ENCODE peak calls at places on chromosomes 1 and 21, in six cellular contexts. V is fibroblast of the aortic adventitia, R is epithelial cell of esophagus, I is lower leg skin, U is mammary epithelial cell, S is stomach. Z is an unnamed sample.

GRCh38 chr1:228852015-228852414 is 116.7 kb downstream of the RHOU start:
- DNase-seq in S (no peak), R (no peak), U (no peak), I (peak), V (no peak), Z (no peak)

GRCh38 chr1:235067396-235068154 is 61.1 kb downstream of the TOMM20 start:
- DNase-seq in S (peak), U (peak), R (peak), I (peak), V (peak), Z (peak)

GRCh38 chr1:218476385-218476784 is 131.2 kb downstream of the TGFB2 start:
- DNase-seq in S (no peak), U (peak), I (no peak), V (peak), R (peak), Z (no peak)

GRCh38 chr1:197811769-197812168 is 36.5 kb upstream of the DENND1B start:
- DNase-seq in S (no peak), U (no peak), R (peak), V (no peak), I (no peak), Z (no peak)

GRCh38 chr1:241413386-241413785 is 56.4 kb upstream of the RGS7 start:
- DNase-seq in U (peak), V (peak), S (no peak), I (no peak), R (peak), Z (no peak)

GRCh38 chr1:28148880-28149195 is 27.7 kb downstream of the PTAFR start:
- DNase-seq in S (no peak), V (no peak), U (no peak), I (no peak), R (no peak), Z (no peak)

GRCh38 chr1:110746644-110747259 is 72.0 kb upstream of the KCNA3 start:
- DNase-seq in V (peak), I (no peak), U (peak), R (peak), S (no peak), Z (peak)

GRCh38 chr1:183632964-183633363 is 2.6 kb downstream of the ARPC5 start:
- DNase-seq in S (no peak), U (no peak), V (no peak), I (no peak), R (no peak), Z (no peak)

GRCh38 chr21:45845063-45845789 is 136.3 kb upstream of the COL6A1 start:
- DNase-seq in R (no peak), S (peak), U (no peak), I (peak), V (no peak), Z (no peak)

GRCh38 chr1:245800901-245801605 is 646.3 kb downstream of the KIF26B start:
- DNase-seq in S (no peak), R (no peak), U (no peak), I (no peak), V (no peak), Z (no peak)

GRCh38 chr21:35273331-35273730 is 224.2 kb upstream of the RUNX1 start:
- DNase-seq in U (no peak), R (peak), S (peak), V (no peak), I (no peak), Z (no peak)

GRCh38 chr1:29708381-29708780 is 472.1 kb downstream of the PTPRU start:
- DNase-seq in R (no peak), U (no peak), I (no peak), V (peak), S (no peak), Z (no peak)

GRCh38 chr1:242854466-242854865 is 330.0 kb upstream of the PLD5 start:
- DNase-seq in S (no peak), U (no peak), V (no peak), R (no peak), I (no peak), Z (no peak)

GRCh38 chr21:26845066-26845749 is at the start of gene ADAMTS1:
- DNase-seq in S (peak), I (peak), R (peak), U (peak), V (peak), Z (no peak)

GRCh38 chr1:4513326-4514114 is 140.9 kb upstream of the AJAP1 start:
- DNase-seq in V (no peak), I (peak), S (no peak), U (no peak), R (no peak), Z (no peak)

GRCh38 chr21:33478858-33479678 is 706 bp downstream of the TMEM50B start:
- DNase-seq in S (peak), V (peak), I (peak), R (peak), U (peak), Z (no peak)

GRCh38 chr1:159925713-159926066 is 383 bp upstream of the TAGLN2 start:
- DNase-seq in S (no peak), V (no peak), R (peak), U (peak), I (no peak), Z (peak)

GRCh38 chr21:37580690-37581089 is 214.1 kb downstream of the DYRK1A start:
- DNase-seq in S (no peak), I (peak), U (no peak), V (no peak), R (no peak), Z (no peak)

GRCh38 chr1:212797681-212798080 is 6.0 kb downstream of the TATDN3 start:
- DNase-seq in R (peak), U (peak), V (no peak), S (no peak), I (no peak), Z (no peak)

GRCh38 chr1:178869114-178869697 is 1.7 kb downstream of the ANGPTL1 start:
- DNase-seq in S (no peak), U (no peak), R (no peak), I (no peak), V (peak), Z (no peak)

GRCh38 chr1:180213401-180214177 is 16.5 kb upstream of the LHX4 start:
- DNase-seq in U (peak), V (no peak), R (peak), I (no peak), S (no peak), Z (no peak)

GRCh38 chr1:102897537-102897936 is 210.8 kb downstream of the COL11A1 start:
- DNase-seq in V (peak), U (peak), I (no peak), R (peak), S (no peak), Z (no peak)

GRCh38 chr1:8661185-8662110 is 156.0 kb downstream of the RERE start:
- DNase-seq in V (peak), I (no peak), S (no peak), R (peak), U (peak), Z (peak)

GRCh38 chr1:165116732-165117131 is 239.8 kb downstream of the LMX1A start:
- DNase-seq in V (peak), R (peak), I (no peak), U (peak), S (no peak), Z (peak)

GRCh38 chr21:45788635-45789506 is 145.3 kb downstream of the PCBP3 start:
- DNase-seq in R (no peak), U (peak), S (no peak), I (no peak), V (no peak), Z (no peak)

GRCh38 chr1:51760872-51761271 is 117.7 kb downstream of the NRDC start:
- DNase-seq in U (peak), R (peak), V (no peak), S (no peak), I (no peak), Z (no peak)

GRCh38 chr1:186152945-186153309 is 222.1 kb downstream of the TPR start:
- DNase-seq in I (no peak), U (no peak), R (no peak), V (no peak), S (no peak), Z (no peak)

GRCh38 chr1:238485062-238485905 is 594.6 kb upstream of the ZP4 start:
- DNase-seq in U (peak), S (no peak), V (peak), R (peak), I (no peak), Z (no peak)

GRCh38 chr1:225484657-225485606 is 57.1 kb upstream of the LBR start:
- DNase-seq in R (no peak), U (no peak), I (peak), V (no peak), S (no peak), Z (no peak)

GRCh38 chr21:37683396-37684114 is 232.7 kb downstream of the KCNJ6 start:
- DNase-seq in I (no peak), V (no peak), S (no peak), U (no peak), R (no peak), Z (no peak)

GRCh38 chr21:27424601-27425000 is 457.7 kb upstream of the ADAMTS5 start:
- DNase-seq in U (peak), I (no peak), V (peak), S (no peak), R (peak), Z (no peak)

GRCh38 chr1:199352351-199352750 is 675.2 kb upstream of the NR5A2 start:
- DNase-seq in R (no peak), S (no peak), I (no peak), U (no peak), V (no peak), Z (no peak)

GRCh38 chr1:200224315-200224714 is 185.5 kb downstream of the ZNF281 start:
- DNase-seq in I (no peak), R (peak), V (peak), S (no peak), U (peak), Z (no peak)

GRCh38 chr1:226659641-226660040 is 79.4 kb downstream of the ITPKB start:
- DNase-seq in U (no peak), I (no peak), R (no peak), V (no peak), S (no peak), Z (no peak)

GRCh38 chr21:24436236-24436635 is 1171.0 kb downstream of the MRPL39 start:
- DNase-seq in I (no peak), S (no peak), U (no peak), V (no peak), R (no peak), Z (no peak)

GRCh38 chr1:175154595-175155472 is 37.7 kb downstream of the KIAA0040 start:
- DNase-seq in R (peak), U (peak), S (peak), V (peak), I (peak), Z (no peak)

GRCh38 chr21:34061983-34062382 is 11.4 kb upstream of the MRPS6 start:
- DNase-seq in S (no peak), U (no peak), I (no peak), R (peak), V (no peak), Z (no peak)

GRCh38 chr1:109643385-109644230 is 12.3 kb upstream of the GSTM4 start:
- DNase-seq in V (peak), I (peak), U (peak), R (peak), S (peak), Z (no peak)

GRCh38 chr1:153155542-153155941 is 4.9 kb upstream of the SPRR2G start:
- DNase-seq in U (no peak), R (no peak), I (no peak), V (no peak), S (no peak), Z (no peak)

GRCh38 chr1:153152481-153152880 is 1.8 kb upstream of the SPRR2G start:
- DNase-seq in I (no peak), R (peak), U (no peak), V (no peak), S (no peak), Z (no peak)

DNA sequence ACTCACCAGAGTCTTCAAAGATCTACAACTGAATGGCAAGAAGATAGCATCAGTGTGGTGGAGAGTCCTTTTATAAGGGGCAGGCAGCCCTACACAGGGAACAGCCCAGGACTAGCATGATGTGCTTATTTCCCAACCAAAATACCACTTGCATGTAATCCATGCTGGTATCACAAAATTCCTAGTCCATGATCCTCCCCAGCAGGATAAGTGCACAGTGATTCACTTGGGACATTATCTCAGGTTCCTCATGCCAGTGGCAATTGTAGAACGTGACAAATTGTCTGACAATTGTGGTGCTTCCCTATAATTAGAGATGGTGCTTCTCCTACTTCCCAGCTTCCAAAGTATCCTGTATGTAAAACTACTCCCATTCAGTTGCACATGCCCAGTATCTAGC is at the start of gene SPRR2G:
- DNase-seq in S (no peak), U (no peak), R (peak), V (no peak), I (no peak), Z (no peak)
- H3K4me3 ChIP-seq in S (no peak), U (no peak), R (no peak), V (no peak), I (no peak), Z (no peak)

GRCh38 chr1:196732526-196732925 is 42.1 kb upstream of the CFHR3 start:
- DNase-seq in U (no peak), V (no peak), I (no peak), S (no peak), R (no peak), Z (no peak)
- H3K4me3 ChIP-seq in U (no peak), V (no peak), I (no peak), S (no peak), R (no peak), Z (no peak)

GRCh38 chr1:59759156-59759925 is 55.4 kb upstream of the HOOK1 start:
- DNase-seq in R (peak), U (peak), S (peak), I (peak), V (peak), Z (no peak)
- H3K4me3 ChIP-seq in R (no peak), U (no peak), S (peak), I (no peak), V (no peak), Z (peak)

GRCh38 chr1:13583964-13584791 is 546 bp downstream of the PDPN start:
- DNase-seq in U (peak), I (peak), R (peak), S (no peak), V (peak), Z (no peak)

GRCh38 chr1:13585599-13585965 is 1.9 kb downstream of the PDPN start:
- DNase-seq in I (no peak), V (no peak), U (no peak), S (no peak), R (no peak), Z (no peak)

GRCh38 chr1:13584876-13585598 is 1.4 kb downstream of the PDPN start:
- DNase-seq in I (no peak), S (no peak), V (no peak), U (no peak), R (no peak), Z (no peak)

GRCh38 chr1:13582713-13583443 is 754 bp upstream of the PDPN start:
- DNase-seq in S (no peak), V (no peak), I (no peak), R (no peak), U (no peak), Z (no peak)

DNA sequence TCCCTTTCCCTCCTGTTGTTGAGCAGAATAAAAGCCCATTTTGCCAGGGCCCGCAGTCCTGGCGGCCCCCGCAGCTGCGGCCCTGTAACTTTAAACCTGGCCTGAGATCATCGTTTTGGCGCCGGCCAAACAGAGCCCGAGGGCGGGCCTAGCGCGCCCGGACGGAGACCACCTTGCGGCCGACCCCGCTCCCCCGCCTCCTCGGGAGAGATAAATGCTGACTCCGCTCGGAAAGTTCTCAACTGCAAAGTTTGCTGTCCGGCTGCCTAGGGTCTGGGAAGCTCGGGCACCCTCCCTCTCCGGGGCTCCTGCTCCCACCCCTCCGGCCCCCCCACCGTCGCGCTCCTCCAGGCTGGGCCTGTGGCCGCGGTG is at the start of gene PDPN:
- DNase-seq in S (no peak), V (peak), I (peak), U (no peak), R (peak), Z (no peak)
- H3K4me3 ChIP-seq in S (peak), V (peak), I (peak), U (peak), R (peak), Z (peak)

GRCh38 chr1:54608561-54609230 is 14.6 kb downstream of the FAM151A start:
- DNase-seq in V (no peak), U (no peak), I (peak), S (no peak), R (no peak), Z (no peak)
- H3K4me3 ChIP-seq in V (no peak), U (no peak), I (no peak), S (no peak), R (no peak), Z (no peak)

Z was measured in keratinocyte.